ENCODE peak calls at places on chromosomes 4 and X, in four cellular contexts. One of them, this sample, is unnamed. For H3K27me3, the result is how much of the 10 kb centered on the place peaks cover.

GRCh38 chr4:38673109-38673978 is 9.3 kb downstream of the KLF3 start:
- DNase-seq in fibroblast of lung: peak
- DNase-seq in upper lobe of right lung: peak
- DNase-seq in brain microvascular endothelial cell: no peak
- DNase-seq in this sample: no peak

GRCh38 chr4:156686120-156686519 is 285.5 kb downstream of the PDGFC start:
- DNase-seq in fibroblast of lung: peak
- DNase-seq in upper lobe of right lung: no peak
- DNase-seq in brain microvascular endothelial cell: peak
- DNase-seq in this sample: no peak

GRCh38 chr4:52051615-52052474 is 741 bp downstream of the SPATA18 start:
- DNase-seq in fibroblast of lung: peak
- DNase-seq in upper lobe of right lung: peak
- DNase-seq in brain microvascular endothelial cell: peak
- DNase-seq in this sample: peak

GRCh38 chr4:106691749-106692148 is 323.2 kb upstream of the GIMD1 start:
- DNase-seq in fibroblast of lung: no peak
- DNase-seq in upper lobe of right lung: no peak
- DNase-seq in brain microvascular endothelial cell: peak
- DNase-seq in this sample: no peak

GRCh38 chrX:68504237-68504636 is 5.4 kb downstream of the YIPF6 start:
- DNase-seq in fibroblast of lung: peak
- DNase-seq in upper lobe of right lung: no peak
- DNase-seq in brain microvascular endothelial cell: peak
- DNase-seq in this sample: no peak

GRCh38 chr4:105765690-105766407 is 57.3 kb downstream of the GSTCD start:
- DNase-seq in fibroblast of lung: peak
- DNase-seq in upper lobe of right lung: no peak
- DNase-seq in brain microvascular endothelial cell: peak
- DNase-seq in this sample: no peak

GRCh38 chr4:55635282-55635681 is 816 bp downstream of the NMU start:
- DNase-seq in fibroblast of lung: no peak
- DNase-seq in upper lobe of right lung: no peak
- DNase-seq in brain microvascular endothelial cell: no peak
- DNase-seq in this sample: no peak

GRCh38 chr4:147398556-147398955 is 82.3 kb upstream of the EDNRA start:
- DNase-seq in fibroblast of lung: peak
- DNase-seq in upper lobe of right lung: no peak
- DNase-seq in brain microvascular endothelial cell: no peak
- DNase-seq in this sample: no peak

GRCh38 chrX:118239471-118239870 is 106.4 kb upstream of the WDR44 start:
- DNase-seq in fibroblast of lung: peak
- DNase-seq in upper lobe of right lung: no peak
- DNase-seq in brain microvascular endothelial cell: no peak
- DNase-seq in this sample: no peak

GRCh38 chrX:17814557-17814956 is 46.5 kb downstream of the RAI2 start:
- DNase-seq in fibroblast of lung: peak
- DNase-seq in upper lobe of right lung: no peak
- DNase-seq in brain microvascular endothelial cell: peak
- DNase-seq in this sample: no peak

GRCh38 chr4:16616981-16617380 is 281.5 kb downstream of the LDB2 start:
- DNase-seq in fibroblast of lung: no peak
- DNase-seq in upper lobe of right lung: no peak
- DNase-seq in brain microvascular endothelial cell: no peak
- DNase-seq in this sample: no peak

GRCh38 chr4:24970635-24971034 is 57.8 kb upstream of the CCDC149 start:
- DNase-seq in fibroblast of lung: no peak
- DNase-seq in upper lobe of right lung: no peak
- DNase-seq in brain microvascular endothelial cell: no peak
- DNase-seq in this sample: no peak

GRCh38 chrX:151039351-151039750 is 56.2 kb downstream of the HMGB3 start:
- DNase-seq in fibroblast of lung: no peak
- DNase-seq in upper lobe of right lung: no peak
- DNase-seq in brain microvascular endothelial cell: no peak
- DNase-seq in this sample: no peak

GRCh38 chr4:85475631-85476233 is 782 bp downstream of the ARHGAP24 start:
- DNase-seq in fibroblast of lung: no peak
- DNase-seq in upper lobe of right lung: peak
- DNase-seq in brain microvascular endothelial cell: no peak
- DNase-seq in this sample: no peak

GRCh38 chr4:13484749-13485345 is 707 bp upstream of the RAB28 start:
- DNase-seq in fibroblast of lung: peak
- DNase-seq in upper lobe of right lung: no peak
- DNase-seq in brain microvascular endothelial cell: peak
- DNase-seq in this sample: no peak

GRCh38 chr4:26765515-26765914 is 95.1 kb upstream of the STIM2 start:
- DNase-seq in fibroblast of lung: peak
- DNase-seq in upper lobe of right lung: no peak
- DNase-seq in brain microvascular endothelial cell: no peak
- DNase-seq in this sample: no peak

GRCh38 chr4:121711263-121712000 is 14.7 kb upstream of the ANXA5 start:
- DNase-seq in fibroblast of lung: peak
- DNase-seq in upper lobe of right lung: peak
- DNase-seq in brain microvascular endothelial cell: peak
- DNase-seq in this sample: peak

GRCh38 chrX:108313662-108314061 is 124.6 kb downstream of the COL4A6 start:
- DNase-seq in fibroblast of lung: peak
- DNase-seq in upper lobe of right lung: no peak
- DNase-seq in brain microvascular endothelial cell: peak
- DNase-seq in this sample: no peak

GRCh38 chrX:112941209-112941788 is 100.7 kb upstream of the AMOT start:
- DNase-seq in fibroblast of lung: no peak
- DNase-seq in upper lobe of right lung: no peak
- DNase-seq in brain microvascular endothelial cell: no peak
- DNase-seq in this sample: no peak

GRCh38 chrX:69740317-69740716 is 124.4 kb downstream of the EDA start:
- DNase-seq in fibroblast of lung: no peak
- DNase-seq in upper lobe of right lung: no peak
- DNase-seq in brain microvascular endothelial cell: no peak
- DNase-seq in this sample: no peak

GRCh38 chrX:152907084-152907651 is 9.3 kb downstream of the ZNF185 start:
- DNase-seq in fibroblast of lung: peak
- DNase-seq in upper lobe of right lung: no peak
- DNase-seq in brain microvascular endothelial cell: peak
- DNase-seq in this sample: no peak

GRCh38 chr4:108303488-108304177 is 134.9 kb upstream of the LEF1 start:
- DNase-seq in fibroblast of lung: peak
- DNase-seq in upper lobe of right lung: no peak
- DNase-seq in brain microvascular endothelial cell: peak
- DNase-seq in this sample: no peak

GRCh38 chrX:39645059-39645895 is 452.5 kb downstream of the BCOR start:
- DNase-seq in fibroblast of lung: peak
- DNase-seq in upper lobe of right lung: no peak
- DNase-seq in brain microvascular endothelial cell: peak
- DNase-seq in this sample: no peak

GRCh38 chr4:137283737-137284136 is 248.6 kb downstream of the PCDH18 start:
- DNase-seq in fibroblast of lung: peak
- DNase-seq in upper lobe of right lung: no peak
- DNase-seq in brain microvascular endothelial cell: no peak
- DNase-seq in this sample: no peak

GRCh38 chr4:131531087-131531486 is 1618.0 kb upstream of the PCDH10 start:
- DNase-seq in fibroblast of lung: no peak
- DNase-seq in upper lobe of right lung: no peak
- DNase-seq in brain microvascular endothelial cell: no peak
- DNase-seq in this sample: no peak

GRCh38 chr4:152308925-152309324 is 227.0 kb downstream of the FBXW7 start:
- DNase-seq in fibroblast of lung: no peak
- DNase-seq in upper lobe of right lung: no peak
- DNase-seq in brain microvascular endothelial cell: no peak
- DNase-seq in this sample: no peak

GRCh38 chr4:144169211-144169610 is 28.7 kb upstream of the GYPA start:
- DNase-seq in fibroblast of lung: no peak
- DNase-seq in upper lobe of right lung: no peak
- DNase-seq in brain microvascular endothelial cell: no peak
- DNase-seq in this sample: no peak

GRCh38 chr4:24662065-24662464 is 77.7 kb upstream of the DHX15 start:
- DNase-seq in fibroblast of lung: no peak
- DNase-seq in upper lobe of right lung: no peak
- DNase-seq in brain microvascular endothelial cell: no peak
- DNase-seq in this sample: no peak

GRCh38 chr4:94419549-94419948 is 32.2 kb upstream of the PDLIM5 start:
- DNase-seq in fibroblast of lung: no peak
- DNase-seq in upper lobe of right lung: no peak
- DNase-seq in brain microvascular endothelial cell: no peak
- DNase-seq in this sample: no peak

GRCh38 chr4:171473155-171473554 is 340.0 kb upstream of the GALNTL6 start:
- DNase-seq in fibroblast of lung: no peak
- DNase-seq in upper lobe of right lung: no peak
- DNase-seq in brain microvascular endothelial cell: no peak
- DNase-seq in this sample: no peak

GRCh38 chrX:65601530-65602281 is 65.7 kb upstream of the MSN start:
- DNase-seq in fibroblast of lung: peak
- DNase-seq in upper lobe of right lung: peak
- DNase-seq in brain microvascular endothelial cell: peak
- DNase-seq in this sample: peak

GRCh38 chr4:122783301-122784215 is 43.1 kb upstream of the FGF2 start:
- DNase-seq in fibroblast of lung: peak
- DNase-seq in upper lobe of right lung: peak
- DNase-seq in brain microvascular endothelial cell: peak
- DNase-seq in this sample: no peak

GRCh38 chr4:12203945-12204344 is 775.3 kb upstream of the HS3ST1 start:
- DNase-seq in fibroblast of lung: no peak
- DNase-seq in upper lobe of right lung: no peak
- DNase-seq in brain microvascular endothelial cell: no peak
- DNase-seq in this sample: no peak

GRCh38 chrX:110383414-110383813 is 24.8 kb downstream of the RTL9 start:
- DNase-seq in fibroblast of lung: peak
- DNase-seq in upper lobe of right lung: no peak
- DNase-seq in brain microvascular endothelial cell: peak
- DNase-seq in this sample: no peak

GRCh38 chr4:53580301-53580700 is 11.0 kb downstream of the LNX1 start:
- DNase-seq in fibroblast of lung: no peak
- DNase-seq in upper lobe of right lung: no peak
- DNase-seq in brain microvascular endothelial cell: no peak
- DNase-seq in this sample: no peak

GRCh38 chr4:88043001-88043400 is 35.6 kb downstream of the PKD2 start:
- DNase-seq in fibroblast of lung: no peak
- DNase-seq in upper lobe of right lung: no peak
- DNase-seq in brain microvascular endothelial cell: no peak
- DNase-seq in this sample: no peak

GRCh38 chr4:24188459-24188858 is 298.6 kb upstream of the PPARGC1A start:
- DNase-seq in fibroblast of lung: no peak
- DNase-seq in upper lobe of right lung: no peak
- DNase-seq in brain microvascular endothelial cell: no peak
- DNase-seq in this sample: no peak

DNA sequence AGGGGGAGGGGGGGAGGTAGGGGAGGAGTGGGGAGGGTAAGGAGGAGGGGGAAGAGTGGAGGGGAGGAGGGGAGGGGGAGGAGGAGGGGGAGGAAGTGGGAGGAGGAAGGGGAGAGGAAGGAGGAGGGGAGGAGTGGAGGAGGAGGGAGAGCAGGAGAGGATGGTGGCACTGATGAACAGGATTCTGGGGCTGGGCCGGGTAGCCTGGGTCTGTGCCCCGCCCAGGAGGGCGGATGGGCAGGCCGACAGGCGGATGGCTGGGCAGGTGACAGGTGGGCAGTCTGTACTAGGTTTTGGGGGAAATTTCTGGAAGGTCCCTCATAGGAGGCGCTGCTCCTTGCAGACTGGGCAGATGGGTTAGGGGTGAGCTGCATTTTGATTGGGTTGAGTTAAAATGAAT is 66.0 kb upstream of the ADRA2C start:
- DNase-seq in fibroblast of lung: no peak
- DNase-seq in upper lobe of right lung: peak
- DNase-seq in brain microvascular endothelial cell: no peak
- DNase-seq in this sample: peak
- H3K27me3 ChIP-seq in fibroblast of lung: under half
- H3K27me3 ChIP-seq in upper lobe of right lung: under half
- H3K27me3 ChIP-seq in brain microvascular endothelial cell: under half
- H3K27me3 ChIP-seq in this sample: half or more

GRCh38 chr4:158850800-158851644 is 82.2 kb downstream of the FNIP2 start:
- DNase-seq in fibroblast of lung: no peak
- DNase-seq in upper lobe of right lung: no peak
- DNase-seq in brain microvascular endothelial cell: no peak
- DNase-seq in this sample: no peak
- TF ChIP-seq CTCF in fibroblast of lung: peak
- TF ChIP-seq CTCF in upper lobe of right lung: peak
- TF ChIP-seq CTCF in brain microvascular endothelial cell: peak
- TF ChIP-seq CTCF in this sample: peak

DNA sequence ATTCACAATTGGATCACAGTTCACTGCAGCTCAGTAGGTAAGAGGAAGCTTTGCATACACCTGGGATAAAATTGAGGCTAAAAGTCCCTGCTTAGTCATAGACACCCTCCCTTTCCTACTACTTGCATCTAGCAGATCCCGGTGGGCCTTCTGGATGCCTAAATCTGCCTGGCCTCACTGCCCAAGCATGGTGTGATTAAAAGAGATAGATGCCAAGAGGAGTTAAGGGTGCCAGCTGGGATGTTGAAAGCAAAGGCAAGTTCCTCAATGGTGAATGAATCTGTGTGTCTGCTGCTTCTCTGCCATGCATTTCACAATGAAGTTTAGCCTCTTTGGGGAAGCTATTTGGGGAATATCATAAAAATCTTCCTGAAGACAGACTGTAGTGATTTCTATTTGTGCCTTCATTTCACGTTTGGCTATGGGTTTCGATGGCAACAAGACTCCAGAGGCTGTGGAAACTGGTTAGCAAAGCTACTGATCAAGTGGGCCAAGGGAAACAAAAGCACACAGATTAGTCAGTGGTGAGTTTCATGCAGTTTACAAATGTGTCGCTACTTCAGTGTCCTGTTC is 534.0 kb downstream of the ANKRD50 start:
- DNase-seq in fibroblast of lung: peak
- DNase-seq in upper lobe of right lung: no peak
- DNase-seq in brain microvascular endothelial cell: peak
- DNase-seq in this sample: no peak
- H3K27me3 ChIP-seq in fibroblast of lung: under half
- H3K27me3 ChIP-seq in upper lobe of right lung: under half
- H3K27me3 ChIP-seq in brain microvascular endothelial cell: under half
- H3K27me3 ChIP-seq in this sample: under half

GRCh38 chrX:8366491-8366890 is 98.1 kb upstream of the VCX3B start:
- DNase-seq in fibroblast of lung: peak
- DNase-seq in upper lobe of right lung: no peak
- DNase-seq in brain microvascular endothelial cell: no peak
- DNase-seq in this sample: no peak

DNA sequence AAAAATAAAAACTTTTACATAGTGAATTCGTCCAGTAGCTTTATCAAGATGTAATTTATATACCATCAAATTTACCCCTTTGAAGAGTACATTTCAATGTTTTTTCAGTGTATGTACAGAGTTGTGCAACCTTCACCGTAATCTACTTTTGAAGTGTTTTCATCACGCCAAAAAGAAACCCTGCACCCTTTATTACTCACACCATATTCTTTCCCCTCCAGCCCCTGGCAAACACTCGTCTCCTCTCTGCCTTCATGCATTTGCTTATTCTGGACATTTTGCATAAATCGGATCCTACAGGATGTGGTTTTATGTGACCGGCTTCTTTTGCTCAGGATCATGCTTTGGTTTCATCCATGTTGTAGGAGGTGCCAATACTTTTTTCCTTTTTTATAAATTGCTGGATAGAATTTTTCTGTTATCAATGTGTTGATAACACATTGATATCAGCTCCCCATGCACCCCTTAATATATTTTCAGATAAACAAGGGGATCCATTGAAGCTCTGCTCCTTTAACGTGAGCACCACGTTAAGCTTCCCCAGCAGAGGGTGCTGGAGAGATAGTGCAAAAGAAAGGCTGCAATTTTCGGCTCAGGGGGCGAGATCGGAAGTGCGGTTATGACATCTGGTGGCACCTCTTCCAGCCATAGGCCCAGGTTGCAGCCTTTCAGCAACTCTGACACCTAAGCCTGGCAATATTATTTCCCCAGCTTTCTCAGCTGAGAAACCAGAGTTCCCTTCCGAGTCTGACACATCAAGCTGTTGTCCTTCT is 100.1 kb upstream of the VCX3B start:
- DNase-seq in fibroblast of lung: peak
- DNase-seq in upper lobe of right lung: no peak
- DNase-seq in brain microvascular endothelial cell: no peak
- DNase-seq in this sample: no peak
- TF ChIP-seq CTCF in fibroblast of lung: no peak
- TF ChIP-seq CTCF in upper lobe of right lung: peak
- TF ChIP-seq CTCF in brain microvascular endothelial cell: peak
- TF ChIP-seq CTCF in this sample: no peak